ENCODE peak calls at places on chromosome 15, in ten cellular contexts. One of them, this sample, is unnamed. For H3K4me1, the result is how much of the 10 kb centered on the place peaks cover.

GRCh38 chr15:82531496-82532382 is 8.5 kb downstream of the RPS17 start:
- DNase-seq in pancreas: no peak
- DNase-seq in suprapubic skin: no peak
- DNase-seq in HCT116: no peak
- DNase-seq in right atrium auricular region: no peak
- DNase-seq in CD8-positive, alpha-beta T cell: no peak
- DNase-seq in adrenal gland: no peak
- DNase-seq in spleen: peak
- DNase-seq in CD8-positive, alpha-beta memory T cell: no peak
- DNase-seq in sigmoid colon: no peak
- DNase-seq in this sample: no peak

GRCh38 chr15:31223478-31224350 is 102.9 kb upstream of the KLF13 start:
- DNase-seq in pancreas: no peak
- DNase-seq in suprapubic skin: no peak
- DNase-seq in HCT116: no peak
- DNase-seq in right atrium auricular region: no peak
- DNase-seq in CD8-positive, alpha-beta T cell: no peak
- DNase-seq in adrenal gland: no peak
- DNase-seq in spleen: no peak
- DNase-seq in CD8-positive, alpha-beta memory T cell: no peak
- DNase-seq in sigmoid colon: no peak
- DNase-seq in this sample: peak

GRCh38 chr15:77454956-77455355 is 34.3 kb downstream of the HMG20A start:
- DNase-seq in pancreas: no peak
- DNase-seq in suprapubic skin: no peak
- DNase-seq in HCT116: no peak
- DNase-seq in right atrium auricular region: no peak
- DNase-seq in CD8-positive, alpha-beta T cell: no peak
- DNase-seq in adrenal gland: no peak
- DNase-seq in spleen: no peak
- DNase-seq in CD8-positive, alpha-beta memory T cell: no peak
- DNase-seq in sigmoid colon: no peak
- DNase-seq in this sample: no peak

GRCh38 chr15:48996276-48996675 is 32.6 kb upstream of the SHC4 start:
- DNase-seq in pancreas: no peak
- DNase-seq in suprapubic skin: no peak
- DNase-seq in HCT116: no peak
- DNase-seq in right atrium auricular region: no peak
- DNase-seq in CD8-positive, alpha-beta T cell: no peak
- DNase-seq in adrenal gland: no peak
- DNase-seq in spleen: no peak
- DNase-seq in CD8-positive, alpha-beta memory T cell: no peak
- DNase-seq in sigmoid colon: no peak
- DNase-seq in this sample: no peak

GRCh38 chr15:29638011-29638410 is 184.3 kb downstream of the TJP1 start:
- DNase-seq in pancreas: peak
- DNase-seq in suprapubic skin: no peak
- DNase-seq in HCT116: no peak
- DNase-seq in right atrium auricular region: no peak
- DNase-seq in CD8-positive, alpha-beta T cell: no peak
- DNase-seq in adrenal gland: no peak
- DNase-seq in spleen: no peak
- DNase-seq in CD8-positive, alpha-beta memory T cell: no peak
- DNase-seq in sigmoid colon: no peak
- DNase-seq in this sample: no peak

GRCh38 chr15:39624806-39625205 is 43.9 kb downstream of the THBS1 start:
- DNase-seq in pancreas: no peak
- DNase-seq in suprapubic skin: no peak
- DNase-seq in HCT116: no peak
- DNase-seq in right atrium auricular region: peak
- DNase-seq in CD8-positive, alpha-beta T cell: peak
- DNase-seq in adrenal gland: peak
- DNase-seq in spleen: peak
- DNase-seq in CD8-positive, alpha-beta memory T cell: peak
- DNase-seq in sigmoid colon: peak
- DNase-seq in this sample: no peak

GRCh38 chr15:52287114-52287513 is 8.5 kb downstream of the MYO5C start:
- DNase-seq in pancreas: no peak
- DNase-seq in suprapubic skin: no peak
- DNase-seq in HCT116: no peak
- DNase-seq in right atrium auricular region: no peak
- DNase-seq in CD8-positive, alpha-beta T cell: no peak
- DNase-seq in adrenal gland: no peak
- DNase-seq in spleen: no peak
- DNase-seq in CD8-positive, alpha-beta memory T cell: no peak
- DNase-seq in sigmoid colon: no peak
- DNase-seq in this sample: no peak

GRCh38 chr15:35117508-35118280 is 32.6 kb upstream of the NANOGP8 start:
- DNase-seq in pancreas: no peak
- DNase-seq in suprapubic skin: no peak
- DNase-seq in HCT116: no peak
- DNase-seq in right atrium auricular region: no peak
- DNase-seq in CD8-positive, alpha-beta T cell: no peak
- DNase-seq in adrenal gland: no peak
- DNase-seq in spleen: no peak
- DNase-seq in CD8-positive, alpha-beta memory T cell: no peak
- DNase-seq in sigmoid colon: no peak
- DNase-seq in this sample: no peak

GRCh38 chr15:80915462-80915861 is 74.2 kb downstream of the MESD start:
- DNase-seq in pancreas: no peak
- DNase-seq in suprapubic skin: no peak
- DNase-seq in HCT116: no peak
- DNase-seq in right atrium auricular region: no peak
- DNase-seq in CD8-positive, alpha-beta T cell: no peak
- DNase-seq in adrenal gland: no peak
- DNase-seq in spleen: no peak
- DNase-seq in CD8-positive, alpha-beta memory T cell: no peak
- DNase-seq in sigmoid colon: no peak
- DNase-seq in this sample: no peak

GRCh38 chr15:69367231-69367630 is 46.9 kb upstream of the KIF23 start:
- DNase-seq in pancreas: no peak
- DNase-seq in suprapubic skin: no peak
- DNase-seq in HCT116: no peak
- DNase-seq in right atrium auricular region: no peak
- DNase-seq in CD8-positive, alpha-beta T cell: no peak
- DNase-seq in adrenal gland: no peak
- DNase-seq in spleen: no peak
- DNase-seq in CD8-positive, alpha-beta memory T cell: no peak
- DNase-seq in sigmoid colon: no peak
- DNase-seq in this sample: no peak

GRCh38 chr15:51842852-51843737 is 13.6 kb downstream of the TMOD3 start:
- DNase-seq in pancreas: no peak
- DNase-seq in suprapubic skin: no peak
- DNase-seq in HCT116: peak
- DNase-seq in right atrium auricular region: no peak
- DNase-seq in CD8-positive, alpha-beta T cell: no peak
- DNase-seq in adrenal gland: no peak
- DNase-seq in spleen: no peak
- DNase-seq in CD8-positive, alpha-beta memory T cell: no peak
- DNase-seq in sigmoid colon: no peak
- DNase-seq in this sample: no peak

GRCh38 chr15:80825361-80826030 is 46.3 kb downstream of the CEMIP start:
- DNase-seq in pancreas: no peak
- DNase-seq in suprapubic skin: no peak
- DNase-seq in HCT116: no peak
- DNase-seq in right atrium auricular region: no peak
- DNase-seq in CD8-positive, alpha-beta T cell: no peak
- DNase-seq in adrenal gland: no peak
- DNase-seq in spleen: no peak
- DNase-seq in CD8-positive, alpha-beta memory T cell: no peak
- DNase-seq in sigmoid colon: no peak
- DNase-seq in this sample: no peak

GRCh38 chr15:77825143-77825542 is 192.4 kb upstream of the LINGO1 start:
- DNase-seq in pancreas: no peak
- DNase-seq in suprapubic skin: no peak
- DNase-seq in HCT116: no peak
- DNase-seq in right atrium auricular region: no peak
- DNase-seq in CD8-positive, alpha-beta T cell: no peak
- DNase-seq in adrenal gland: no peak
- DNase-seq in spleen: peak
- DNase-seq in CD8-positive, alpha-beta memory T cell: no peak
- DNase-seq in sigmoid colon: no peak
- DNase-seq in this sample: no peak

GRCh38 chr15:94238539-94239118 is 7.3 kb downstream of the MCTP2 start:
- DNase-seq in pancreas: no peak
- DNase-seq in suprapubic skin: no peak
- DNase-seq in HCT116: no peak
- DNase-seq in right atrium auricular region: no peak
- DNase-seq in CD8-positive, alpha-beta T cell: no peak
- DNase-seq in adrenal gland: no peak
- DNase-seq in spleen: no peak
- DNase-seq in CD8-positive, alpha-beta memory T cell: no peak
- DNase-seq in sigmoid colon: no peak
- DNase-seq in this sample: no peak

GRCh38 chr15:78396976-78397375 is 41.0 kb upstream of the IREB2 start:
- DNase-seq in pancreas: peak
- DNase-seq in suprapubic skin: no peak
- DNase-seq in HCT116: no peak
- DNase-seq in right atrium auricular region: no peak
- DNase-seq in CD8-positive, alpha-beta T cell: no peak
- DNase-seq in adrenal gland: peak
- DNase-seq in spleen: no peak
- DNase-seq in CD8-positive, alpha-beta memory T cell: no peak
- DNase-seq in sigmoid colon: peak
- DNase-seq in this sample: peak

GRCh38 chr15:76866716-76867321 is 38.3 kb downstream of the SCAPER start:
- DNase-seq in pancreas: no peak
- DNase-seq in suprapubic skin: no peak
- DNase-seq in HCT116: peak
- DNase-seq in right atrium auricular region: no peak
- DNase-seq in CD8-positive, alpha-beta T cell: no peak
- DNase-seq in adrenal gland: no peak
- DNase-seq in spleen: no peak
- DNase-seq in CD8-positive, alpha-beta memory T cell: no peak
- DNase-seq in sigmoid colon: no peak
- DNase-seq in this sample: no peak

GRCh38 chr15:56813995-56814394 is 80.7 kb upstream of the ZNF280D start:
- DNase-seq in pancreas: no peak
- DNase-seq in suprapubic skin: no peak
- DNase-seq in HCT116: no peak
- DNase-seq in right atrium auricular region: no peak
- DNase-seq in CD8-positive, alpha-beta T cell: no peak
- DNase-seq in adrenal gland: no peak
- DNase-seq in spleen: no peak
- DNase-seq in CD8-positive, alpha-beta memory T cell: no peak
- DNase-seq in sigmoid colon: no peak
- DNase-seq in this sample: no peak

DNA sequence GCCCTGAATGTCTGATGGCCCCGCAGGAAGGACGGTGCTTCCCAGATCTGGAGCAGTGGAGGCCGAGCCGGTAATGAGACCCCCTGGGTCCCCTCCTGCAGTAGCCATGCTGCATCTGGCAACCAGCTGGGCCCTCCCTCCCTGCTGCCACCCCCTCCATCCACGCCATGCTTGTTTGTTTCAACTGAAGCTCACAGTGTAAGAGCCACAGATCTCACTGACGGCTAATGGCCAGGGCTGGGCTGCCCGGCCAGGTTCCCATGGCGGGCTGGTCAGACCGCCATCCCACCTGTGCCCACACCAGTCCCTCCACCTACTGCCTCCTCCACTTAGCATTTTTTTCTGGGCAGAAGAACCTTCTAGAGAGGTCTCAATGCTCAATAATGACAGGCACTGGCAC is 260.8 kb downstream of the UACA start:
- DNase-seq in pancreas: no peak
- DNase-seq in suprapubic skin: no peak
- DNase-seq in HCT116: no peak
- DNase-seq in right atrium auricular region: no peak
- DNase-seq in CD8-positive, alpha-beta T cell: no peak
- DNase-seq in adrenal gland: no peak
- DNase-seq in spleen: peak
- DNase-seq in CD8-positive, alpha-beta memory T cell: no peak
- DNase-seq in sigmoid colon: no peak
- DNase-seq in this sample: no peak
- H3K4me1 ChIP-seq in pancreas: under half
- H3K4me1 ChIP-seq in suprapubic skin: under half
- H3K4me1 ChIP-seq in HCT116: under half
- H3K4me1 ChIP-seq in right atrium auricular region: under half
- H3K4me1 ChIP-seq in CD8-positive, alpha-beta T cell: under half
- H3K4me1 ChIP-seq in adrenal gland: under half
- H3K4me1 ChIP-seq in spleen: half or more
- H3K4me1 ChIP-seq in CD8-positive, alpha-beta memory T cell: under half
- H3K4me1 ChIP-seq in sigmoid colon: under half
- H3K4me1 ChIP-seq in this sample: half or more

GRCh38 chr15:66251790-66252355 is 1.7 kb downstream of the MEGF11 start:
- DNase-seq in pancreas: no peak
- DNase-seq in suprapubic skin: no peak
- DNase-seq in HCT116: no peak
- DNase-seq in right atrium auricular region: no peak
- DNase-seq in CD8-positive, alpha-beta T cell: no peak
- DNase-seq in adrenal gland: no peak
- DNase-seq in spleen: no peak
- DNase-seq in CD8-positive, alpha-beta memory T cell: peak
- DNase-seq in sigmoid colon: no peak
- DNase-seq in this sample: no peak
- H3K4me3 ChIP-seq in pancreas: no peak
- H3K4me3 ChIP-seq in suprapubic skin: peak
- H3K4me3 ChIP-seq in HCT116: peak
- H3K4me3 ChIP-seq in right atrium auricular region: peak
- H3K4me3 ChIP-seq in CD8-positive, alpha-beta T cell: peak
- H3K4me3 ChIP-seq in adrenal gland: no peak
- H3K4me3 ChIP-seq in spleen: peak
- H3K4me3 ChIP-seq in CD8-positive, alpha-beta memory T cell: peak
- H3K4me3 ChIP-seq in sigmoid colon: peak
- H3K4me3 ChIP-seq in this sample: peak

GRCh38 chr15:101053261-101053660 is 134.1 kb downstream of the LRRK1 start:
- DNase-seq in pancreas: no peak
- DNase-seq in suprapubic skin: peak
- DNase-seq in HCT116: no peak
- DNase-seq in right atrium auricular region: peak
- DNase-seq in CD8-positive, alpha-beta T cell: peak
- DNase-seq in adrenal gland: no peak
- DNase-seq in spleen: peak
- DNase-seq in CD8-positive, alpha-beta memory T cell: no peak
- DNase-seq in sigmoid colon: peak
- DNase-seq in this sample: peak
- H3K4me1 ChIP-seq in pancreas: under half
- H3K4me1 ChIP-seq in suprapubic skin: under half
- H3K4me1 ChIP-seq in HCT116: under half
- H3K4me1 ChIP-seq in right atrium auricular region: under half
- H3K4me1 ChIP-seq in CD8-positive, alpha-beta T cell: under half
- H3K4me1 ChIP-seq in adrenal gland: under half
- H3K4me1 ChIP-seq in spleen: under half
- H3K4me1 ChIP-seq in CD8-positive, alpha-beta memory T cell: under half
- H3K4me1 ChIP-seq in sigmoid colon: under half
- H3K4me1 ChIP-seq in this sample: under half

GRCh38 chr15:75067123-75067854 is 43.9 kb downstream of the PPCDC start:
- DNase-seq in pancreas: no peak
- DNase-seq in suprapubic skin: no peak
- DNase-seq in HCT116: peak
- DNase-seq in right atrium auricular region: no peak
- DNase-seq in CD8-positive, alpha-beta T cell: no peak
- DNase-seq in adrenal gland: peak
- DNase-seq in spleen: no peak
- DNase-seq in CD8-positive, alpha-beta memory T cell: no peak
- DNase-seq in sigmoid colon: no peak
- DNase-seq in this sample: no peak
- H3K4me3 ChIP-seq in pancreas: no peak
- H3K4me3 ChIP-seq in suprapubic skin: no peak
- H3K4me3 ChIP-seq in HCT116: no peak
- H3K4me3 ChIP-seq in right atrium auricular region: no peak
- H3K4me3 ChIP-seq in CD8-positive, alpha-beta T cell: no peak
- H3K4me3 ChIP-seq in adrenal gland: no peak
- H3K4me3 ChIP-seq in spleen: no peak
- H3K4me3 ChIP-seq in CD8-positive, alpha-beta memory T cell: no peak
- H3K4me3 ChIP-seq in sigmoid colon: no peak
- H3K4me3 ChIP-seq in this sample: no peak

This sample was measured in left lung.